ENCODE peak calls at places on chromosomes 5 and 9, in six cellular contexts. L is heart right ventricle, T is MCF 10A, P is foreskin keratinocyte, U is GM20000, Y is AG04450. B is an unnamed sample.

GRCh38 chr5:118529361-118530154 is 458.8 kb downstream of the DTWD2 start:
- DNase-seq in L (peak; percentile 68), T (no peak), P (no peak), U (no peak), Y (no peak), B (no peak)

GRCh38 chr5:28766565-28767158 is 1728.3 kb upstream of the CDH9 start:
- DNase-seq in L (no peak), T (peak; percentile 69), P (peak; percentile 24), U (no peak), Y (no peak), B (no peak)

GRCh38 chr5:93578179-93578812 is 2.7 kb downstream of the NR2F1-AS1 start:
- DNase-seq in L (no peak), T (no peak), P (no peak), U (peak; percentile 10), Y (no peak), B (no peak)

GRCh38 chr5:88515881-88516819 is 247.5 kb upstream of the TMEM161B start:
- DNase-seq in L (no peak), T (peak; percentile 7), P (no peak), U (no peak), Y (no peak), B (no peak)

GRCh38 chr5:124935060-124935459 is 188.6 kb upstream of the ZNF608 start:
- DNase-seq in L (no peak), T (no peak), P (no peak), U (peak; percentile 35), Y (no peak), B (no peak)

GRCh38 chr5:79702606-79703380 is 13.2 kb downstream of the CMYA5 start:
- DNase-seq in L (no peak), T (peak; percentile 60), P (no peak), U (peak; percentile 48), Y (no peak), B (no peak)

GRCh38 chr5:7851617-7852289 is 820 bp upstream of the CFAP90 start:
- DNase-seq in L (no peak), T (no peak), P (no peak), U (peak; percentile 17), Y (no peak), B (no peak)

GRCh38 chr9:80175286-80175906 is 603.6 kb downstream of the TLE4 start:
- DNase-seq in L (no peak), T (peak; percentile 43), P (peak; percentile 13), U (peak; percentile 38), Y (no peak), B (no peak)

GRCh38 chr5:133145436-133146143 is 93.8 kb downstream of the HSPA4 start:
- DNase-seq in L (no peak), T (no peak), P (no peak), U (no peak), Y (no peak), B (peak; percentile 31)

GRCh38 chr5:1654786-1655495 is 131.2 kb upstream of the LPCAT1 start:
- DNase-seq in L (no peak), T (no peak), P (no peak), U (no peak), Y (no peak), B (peak; percentile 61)

DNA sequence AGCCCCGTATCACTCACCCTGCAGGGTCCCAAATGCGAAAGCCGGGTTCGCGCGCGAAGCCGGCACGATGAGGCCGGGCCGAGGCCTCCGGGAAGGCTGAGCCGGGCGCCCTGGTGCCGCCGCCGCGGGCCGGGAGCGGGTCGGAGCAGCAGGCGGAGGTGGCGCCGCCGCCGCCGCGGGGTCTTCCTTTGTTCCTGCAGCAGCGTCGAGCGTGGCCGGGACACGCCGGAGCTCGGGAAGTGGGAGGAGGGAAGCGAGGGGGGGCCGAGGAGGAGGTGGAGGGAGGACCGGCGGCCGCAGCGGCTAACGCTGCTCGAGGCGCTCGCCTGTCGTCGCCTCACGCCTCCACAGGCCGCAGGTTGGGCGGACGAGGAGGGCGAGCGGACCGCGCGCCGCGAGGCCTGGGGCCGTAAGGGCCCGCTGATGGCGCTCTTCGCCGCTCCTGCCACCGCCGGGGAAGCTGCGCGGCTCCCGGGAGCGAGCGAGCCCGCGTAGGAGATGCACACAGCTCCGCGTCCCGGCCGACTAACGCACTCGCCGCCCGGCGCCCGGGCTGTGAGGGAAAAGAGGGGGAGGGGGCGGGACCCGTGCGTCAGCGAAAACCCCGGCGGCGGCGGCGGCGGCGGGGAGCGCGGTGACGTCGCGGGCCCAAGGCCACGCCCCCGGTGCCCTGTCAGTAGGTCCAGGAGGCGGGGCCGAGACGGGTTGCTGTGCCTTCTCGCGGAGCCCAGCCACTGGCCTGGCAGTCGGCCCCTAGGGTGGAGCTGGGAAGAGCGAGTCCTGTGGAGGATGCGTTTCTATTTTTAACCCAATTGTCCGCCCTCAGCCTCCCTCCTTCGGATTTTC is at the start of gene ZFAND5:
- DNase-seq in L (peak; percentile 99), T (peak; percentile 98), P (peak; percentile 93), U (peak; percentile 98), Y (peak; percentile 97), B (peak; percentile 99)
- TF ChIP-seq CTCF in L (no peak), T (no peak), P (peak; percentile 47), U (no peak), Y (no peak), B (no peak)

GRCh38 chr9:114154597-114155102 is 687 bp upstream of the COL27A1 start:
- DNase-seq in L (no peak), T (no peak), P (peak; percentile 38), U (no peak), Y (no peak), B (no peak)
- TF ChIP-seq CTCF in L (no peak), T (no peak), P (no peak), U (no peak), Y (no peak), B (no peak)

GRCh38 chr5:32450952-32451351 is 6.4 kb upstream of the ZFR start:
- DNase-seq in L (no peak), T (peak; percentile 25), P (no peak), U (no peak), Y (no peak), B (no peak)
- TF ChIP-seq CTCF in L (no peak), T (no peak), P (peak; percentile 45), U (no peak), Y (peak; percentile 30), B (no peak)

GRCh38 chr9:124011460-124012301 is at the start of gene LHX2:
- DNase-seq in L (peak; percentile 80), T (peak; percentile 73), P (peak; percentile 42), U (peak; percentile 77), Y (no peak), B (no peak)
- TF ChIP-seq CTCF in L (no peak), T (no peak), P (peak; percentile 7), U (no peak), Y (no peak), B (no peak)

DNA sequence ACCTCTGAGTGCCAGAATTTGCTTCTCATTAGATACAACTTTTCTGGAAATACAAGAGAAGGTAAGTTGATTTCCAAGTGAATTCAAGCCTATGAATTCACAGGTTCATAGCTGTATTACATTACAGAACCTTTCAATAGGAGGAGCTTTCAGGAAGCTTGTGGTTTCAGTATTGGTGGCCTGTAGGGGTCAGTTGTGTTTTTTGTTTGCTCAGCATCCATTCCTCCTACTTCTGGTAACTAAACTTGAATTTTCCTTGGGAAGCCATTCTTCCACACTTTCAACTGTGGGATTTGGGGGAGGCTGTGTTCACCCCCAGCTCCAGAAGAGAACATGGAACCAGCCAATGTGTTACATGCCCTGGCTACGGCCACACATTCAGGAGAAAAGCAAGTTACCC is 5.6 kb upstream of the CYSTM1 start:
- DNase-seq in L (no peak), T (peak; percentile 28), P (no peak), U (no peak), Y (no peak), B (no peak)
- TF ChIP-seq CTCF in L (peak; percentile 43), T (peak; percentile 5), P (peak; percentile 28), U (no peak), Y (no peak), B (no peak)

GRCh38 chr9:125125523-125125922 is 17.8 kb downstream of the SCAI start:
- DNase-seq in L (no peak), T (no peak), P (no peak), U (no peak), Y (no peak), B (no peak)

GRCh38 chr9:125121156-125121555 is 22.2 kb downstream of the SCAI start:
- DNase-seq in L (no peak), T (no peak), P (peak; percentile 50), U (no peak), Y (no peak), B (no peak)

GRCh38 chr9:125119643-125120286 is 23.6 kb downstream of the SCAI start:
- DNase-seq in L (no peak), T (no peak), P (no peak), U (no peak), Y (no peak), B (no peak)
- TF ChIP-seq CTCF in L (no peak), T (no peak), P (peak; percentile 25), U (no peak), Y (no peak), B (no peak)

DNA sequence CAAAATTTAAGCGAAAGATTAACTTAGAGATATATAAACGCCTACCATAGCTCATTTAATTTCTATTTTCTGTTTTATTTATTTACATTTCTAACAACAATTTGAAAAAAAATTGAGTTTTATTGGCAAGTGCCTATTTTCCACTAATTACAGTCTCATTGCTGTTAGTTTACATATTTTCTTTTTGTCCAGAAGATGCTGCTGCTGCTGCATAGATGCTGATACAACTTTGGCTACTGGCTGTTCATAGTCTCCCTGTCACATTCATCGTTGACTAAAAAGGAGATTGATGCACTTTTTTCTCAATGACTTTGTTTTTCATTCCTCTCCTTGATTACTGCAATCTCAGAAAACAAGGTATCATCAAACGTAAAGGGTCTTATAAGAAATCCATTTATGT is 235.4 kb downstream of the CDH9 start:
- DNase-seq in L (no peak), T (no peak), P (no peak), U (no peak), Y (no peak), B (no peak)
- TF ChIP-seq CTCF in L (no peak), T (no peak), P (no peak), U (no peak), Y (no peak), B (no peak)

GRCh38 chr5:176410486-176411180 is 5.7 kb downstream of the CLTB start:
- DNase-seq in L (no peak), T (peak; percentile 45), P (peak; percentile 83), U (no peak), Y (no peak), B (no peak)
- TF ChIP-seq CTCF in L (no peak), T (peak; percentile 17), P (peak; percentile 64), U (no peak), Y (no peak), B (no peak)

GRCh38 chr9:120711354-120711753 is 2.9 kb downstream of the MEGF9 start:
- DNase-seq in L (no peak), T (peak; percentile 40), P (no peak), U (no peak), Y (no peak), B (no peak)
- TF ChIP-seq CTCF in L (no peak), T (no peak), P (peak; percentile 20), U (no peak), Y (no peak), B (no peak)

B was measured in coronary artery.